ENCODE peak calls at places on chromosomes 1 and 21, in eight cellular contexts. G, W, A, T, V, F, Q and U are unnamed samples.

GRCh38 chr1:82225407-82226197 is 424.9 kb downstream of the ADGRL2 start:
- DNase-seq in F (peak), A (peak), V (peak), Q (no peak), G (no peak), W (no peak), T (peak), U (no peak)

GRCh38 chr1:91397605-91398004 is 7.0 kb downstream of the HFM1 start:
- DNase-seq in W (no peak), Q (no peak), F (no peak), G (no peak), V (no peak), A (no peak), T (peak), U (no peak)

GRCh38 chr1:93607814-93608187 is 73.8 kb downstream of the BCAR3 start:
- DNase-seq in F (peak), Q (no peak), T (peak), A (peak), V (no peak), G (no peak), W (no peak), U (no peak)

GRCh38 chr1:155018617-155019348 is 14.8 kb downstream of the DCST2 start:
- DNase-seq in W (no peak), F (no peak), V (peak), A (peak), Q (no peak), T (no peak), G (no peak), U (no peak)

GRCh38 chr1:178944729-178945128 is 73.9 kb upstream of the ANGPTL1 start:
- DNase-seq in W (no peak), A (no peak), T (no peak), F (no peak), V (no peak), G (no peak), Q (no peak), U (no peak)

GRCh38 chr21:46307625-46308024 is 16.0 kb downstream of the C21orf58 start:
- DNase-seq in V (no peak), G (peak), Q (no peak), T (peak), F (peak), W (no peak), A (peak), U (no peak)

GRCh38 chr1:22329171-22329540 is 122.5 kb upstream of the ZBTB40 start:
- DNase-seq in A (no peak), F (no peak), W (no peak), G (no peak), V (no peak), Q (no peak), T (no peak), U (no peak)

GRCh38 chr21:34073749-34074282 is 438 bp downstream of the MRPS6 start:
- DNase-seq in V (no peak), Q (peak), F (no peak), W (peak), T (no peak), A (peak), G (no peak), U (no peak)

GRCh38 chr1:119711804-119712341 is at the start of gene PHGDH:
- DNase-seq in W (peak), V (peak), Q (peak), F (peak), T (peak), G (peak), A (peak), U (peak)

GRCh38 chr1:178501705-178502329 is 5.1 kb upstream of the CLEC20A start:
- DNase-seq in V (peak), W (peak), A (peak), F (peak), T (peak), Q (peak), G (no peak), U (peak)

GRCh38 chr1:26477446-26478152 is 5.4 kb downstream of the HMGN2 start:
- DNase-seq in G (no peak), V (no peak), F (no peak), T (no peak), A (peak), W (peak), Q (no peak), U (no peak)

GRCh38 chr1:24600551-24600950 is 42.6 kb upstream of the SRRM1 start:
- DNase-seq in A (no peak), V (no peak), T (no peak), Q (no peak), F (no peak), W (no peak), G (no peak), U (no peak)

GRCh38 chr1:145708063-145708462 is 895 bp upstream of the PDZK1 start:
- DNase-seq in Q (no peak), G (no peak), V (peak), W (no peak), F (no peak), T (no peak), A (no peak), U (no peak)

GRCh38 chr1:235649722-235650163 is at the start of gene GNG4:
- DNase-seq in T (no peak), G (no peak), A (no peak), W (no peak), V (no peak), Q (peak), F (no peak), U (no peak)

GRCh38 chr1:61569212-61569621 is 155.7 kb downstream of the TM2D1 start:
- DNase-seq in F (no peak), T (no peak), G (no peak), V (no peak), A (no peak), Q (no peak), W (no peak), U (no peak)

GRCh38 chr21:38925923-38926322 is 120.2 kb downstream of the ETS2 start:
- DNase-seq in W (no peak), V (peak), A (peak), Q (no peak), G (peak), T (peak), F (peak), U (no peak)

GRCh38 chr21:31284797-31285397 is 59.2 kb downstream of the TIAM1 start:
- DNase-seq in T (peak), A (peak), V (peak), F (peak), Q (no peak), W (no peak), G (no peak), U (no peak)

GRCh38 chr1:91913018-91913417 is 27.1 kb upstream of the TGFBR3 start:
- DNase-seq in G (no peak), F (peak), A (peak), T (no peak), Q (no peak), V (no peak), W (no peak), U (no peak)

GRCh38 chr21:41932191-41932575 is 21.6 kb downstream of the C2CD2 start:
- DNase-seq in A (peak), F (peak), G (peak), Q (no peak), V (peak), T (peak), W (no peak), U (no peak)

GRCh38 chr1:219917851-219918466 is 10.4 kb downstream of the SLC30A10 start:
- DNase-seq in V (peak), W (no peak), A (peak), Q (no peak), G (no peak), F (peak), T (peak), U (no peak)

GRCh38 chr1:21596179-21596578 is 73.0 kb downstream of the RAP1GAP start:
- DNase-seq in F (no peak), W (no peak), T (no peak), A (no peak), G (no peak), Q (no peak), V (no peak), U (no peak)

GRCh38 chr1:159580340-159580739 is 7.3 kb upstream of the APCS start:
- DNase-seq in G (no peak), Q (no peak), F (no peak), W (no peak), T (no peak), V (no peak), A (no peak), U (no peak)

GRCh38 chr1:212769372-212770167 is 22.0 kb downstream of the NSL1 start:
- DNase-seq in W (no peak), F (no peak), V (peak), T (peak), Q (no peak), G (no peak), A (no peak), U (no peak)

GRCh38 chr1:203216274-203217138 is 13.0 kb downstream of the CHIT1 start:
- DNase-seq in F (peak), A (peak), Q (peak), V (peak), G (no peak), T (peak), W (peak), U (peak)

GRCh38 chr1:230163205-230163604 is 96.2 kb downstream of the GALNT2 start:
- DNase-seq in G (peak), T (peak), Q (no peak), W (no peak), V (peak), A (peak), F (peak), U (no peak)

GRCh38 chr1:234882898-234883297 is 245.7 kb downstream of the TOMM20 start:
- DNase-seq in F (no peak), Q (no peak), T (no peak), A (no peak), V (no peak), G (no peak), W (no peak), U (no peak)

DNA sequence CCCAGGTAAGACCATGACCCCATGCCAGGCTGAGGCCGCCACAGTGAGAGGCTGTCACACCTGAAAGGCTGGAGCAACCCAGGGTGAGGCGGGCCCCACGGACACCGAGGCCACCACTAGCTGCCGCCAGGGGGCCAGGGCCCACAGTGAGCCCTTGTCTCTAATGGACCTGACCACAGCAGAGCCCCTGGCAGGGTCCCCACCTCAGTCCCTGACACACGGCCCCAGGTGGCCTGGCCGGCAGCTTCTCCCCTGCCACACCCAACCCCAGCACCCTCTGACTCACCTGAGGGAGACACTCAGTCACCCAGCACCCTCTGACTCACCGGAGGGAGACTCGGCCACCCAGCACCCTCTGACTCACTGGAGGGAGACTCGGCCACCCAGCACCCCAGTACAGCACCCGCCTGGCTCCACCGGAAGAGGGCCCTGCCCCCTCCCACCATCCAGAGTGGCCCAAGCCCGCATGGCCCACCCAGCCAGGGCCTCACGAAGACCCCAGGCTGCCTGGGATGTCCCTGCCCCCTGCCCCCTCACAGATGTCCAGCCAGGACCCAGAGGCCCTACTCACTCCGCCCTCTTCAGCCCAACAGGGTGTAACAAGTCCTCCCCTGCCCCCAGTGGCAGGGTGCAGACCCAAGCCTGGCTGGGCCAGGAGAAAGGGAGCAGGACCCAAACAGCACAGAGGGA is 4.4 kb downstream of the DVL1 start:
- DNase-seq in Q (peak), T (peak), A (peak), W (no peak), F (peak), V (peak), G (no peak), U (no peak)
- H3K4me3 ChIP-seq in Q (no peak), T (no peak), A (no peak), W (no peak), F (no peak), V (no peak), G (no peak), U (no peak)

GRCh38 chr1:65490231-65491009 is 70.0 kb downstream of the LEPR start:
- DNase-seq in F (no peak), W (no peak), V (no peak), T (no peak), A (no peak), Q (no peak), G (no peak), U (no peak)
- TF ChIP-seq CTCF in F (no peak), W (no peak), V (no peak), T (no peak), A (no peak), Q (no peak), G (no peak), U (no peak)

GRCh38 chr1:84698718-84699117 is 8.5 kb upstream of the SSX2IP start:
- DNase-seq in T (peak), G (peak), A (peak), Q (no peak), W (no peak), F (peak), V (peak), U (no peak)
- H3K4me3 ChIP-seq in T (no peak), G (no peak), A (no peak), Q (no peak), W (no peak), F (no peak), V (no peak), U (no peak)

GRCh38 chr1:169929210-169929526 is 35.5 kb upstream of the SCYL3 start:
- DNase-seq in G (no peak), F (no peak), A (no peak), W (no peak), T (no peak), Q (no peak), V (no peak), U (no peak)
- TF ChIP-seq CTCF in G (no peak), F (no peak), A (no peak), W (no peak), T (no peak), Q (no peak), V (no peak), U (no peak)

GRCh38 chr1:160623860-160624259 is 23.0 kb downstream of the SLAMF1 start:
- DNase-seq in V (no peak), T (no peak), A (no peak), W (no peak), F (no peak), G (no peak), Q (no peak), U (no peak)
- H3K4me3 ChIP-seq in V (no peak), T (no peak), A (no peak), W (peak), F (no peak), G (no peak), Q (no peak), U (no peak)

DNA sequence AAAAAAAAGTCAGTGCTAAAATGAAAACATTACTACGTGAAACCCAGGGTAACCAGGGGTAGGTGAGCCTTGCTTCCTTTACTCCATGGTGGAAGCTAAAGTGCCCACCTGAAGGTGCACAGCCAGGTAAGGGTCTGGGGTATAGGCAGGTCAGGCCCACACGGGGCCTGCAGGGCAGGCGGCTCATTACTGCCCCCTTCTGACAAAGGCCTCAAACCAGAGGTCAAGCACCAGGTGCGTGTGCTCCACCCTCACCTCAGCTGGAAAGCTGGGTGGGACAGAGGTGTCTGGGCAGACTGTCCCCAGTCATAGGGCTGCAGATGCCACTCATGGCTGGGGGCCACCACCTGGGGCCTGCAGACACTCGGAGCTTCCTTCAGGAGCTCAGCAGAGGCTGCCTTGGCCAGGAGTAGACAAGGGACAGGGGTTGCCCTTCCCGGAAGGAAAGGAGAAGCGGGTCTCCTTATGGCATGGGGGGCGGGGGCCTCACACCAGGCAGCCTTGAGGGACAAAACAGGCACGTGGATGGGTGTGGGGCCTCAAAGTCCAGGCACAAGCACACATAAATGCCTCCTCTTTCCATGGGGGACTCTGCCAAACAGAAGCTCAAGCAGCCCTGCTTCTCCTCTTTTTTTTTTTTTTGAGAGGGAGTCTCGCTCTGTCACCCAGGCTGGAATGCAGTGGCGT is 36.2 kb downstream of the ACOT7 start:
- DNase-seq in A (no peak), T (no peak), V (no peak), Q (no peak), W (peak), F (no peak), G (no peak), U (no peak)
- TF ChIP-seq CTCF in A (no peak), T (peak), V (no peak), Q (peak), W (peak), F (peak), G (peak), U (peak)

GRCh38 chr1:115098979-115099692 is 9.8 kb upstream of the TSPAN2 start:
- DNase-seq in T (peak), A (peak), W (peak), G (no peak), F (peak), Q (no peak), V (peak), U (peak)

DNA sequence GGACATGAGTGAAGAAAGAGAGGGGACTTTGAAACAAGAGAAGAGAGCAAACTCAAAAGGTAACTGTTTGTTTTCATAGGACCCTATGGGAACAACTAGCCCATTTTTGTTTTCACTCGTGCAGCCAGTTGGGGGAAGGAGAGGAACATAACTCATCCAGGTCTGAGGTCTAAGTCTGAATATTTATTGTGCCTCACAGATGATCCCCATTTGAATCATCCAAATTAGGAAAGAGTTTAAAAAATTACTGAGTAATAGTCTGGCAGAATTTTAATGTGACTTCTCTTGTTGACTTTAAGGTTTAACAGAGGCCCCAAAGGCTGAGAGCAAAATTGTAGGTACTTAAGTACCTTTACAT is 10.4 kb upstream of the TSPAN2 start:
- DNase-seq in T (no peak), W (no peak), G (no peak), V (no peak), F (no peak), Q (no peak), A (peak), U (no peak)
- H3K4me3 ChIP-seq in T (no peak), W (peak), G (no peak), V (no peak), F (no peak), Q (no peak), A (no peak), U (peak)

GRCh38 chr1:60281360-60281932 is 207.9 kb upstream of the C1orf87 start:
- DNase-seq in G (no peak), W (peak), F (peak), T (peak), A (peak), Q (peak), V (peak), U (peak)
- TF ChIP-seq CTCF in G (peak), W (peak), F (peak), T (peak), A (peak), Q (peak), V (peak), U (peak)

GRCh38 chr1:199931666-199932377 is 95.7 kb upstream of the NR5A2 start:
- DNase-seq in F (no peak), Q (no peak), W (peak), A (peak), T (no peak), G (no peak), V (peak), U (no peak)
- H3K4me3 ChIP-seq in F (no peak), Q (peak), W (no peak), A (no peak), T (no peak), G (no peak), V (peak), U (no peak)

DNA sequence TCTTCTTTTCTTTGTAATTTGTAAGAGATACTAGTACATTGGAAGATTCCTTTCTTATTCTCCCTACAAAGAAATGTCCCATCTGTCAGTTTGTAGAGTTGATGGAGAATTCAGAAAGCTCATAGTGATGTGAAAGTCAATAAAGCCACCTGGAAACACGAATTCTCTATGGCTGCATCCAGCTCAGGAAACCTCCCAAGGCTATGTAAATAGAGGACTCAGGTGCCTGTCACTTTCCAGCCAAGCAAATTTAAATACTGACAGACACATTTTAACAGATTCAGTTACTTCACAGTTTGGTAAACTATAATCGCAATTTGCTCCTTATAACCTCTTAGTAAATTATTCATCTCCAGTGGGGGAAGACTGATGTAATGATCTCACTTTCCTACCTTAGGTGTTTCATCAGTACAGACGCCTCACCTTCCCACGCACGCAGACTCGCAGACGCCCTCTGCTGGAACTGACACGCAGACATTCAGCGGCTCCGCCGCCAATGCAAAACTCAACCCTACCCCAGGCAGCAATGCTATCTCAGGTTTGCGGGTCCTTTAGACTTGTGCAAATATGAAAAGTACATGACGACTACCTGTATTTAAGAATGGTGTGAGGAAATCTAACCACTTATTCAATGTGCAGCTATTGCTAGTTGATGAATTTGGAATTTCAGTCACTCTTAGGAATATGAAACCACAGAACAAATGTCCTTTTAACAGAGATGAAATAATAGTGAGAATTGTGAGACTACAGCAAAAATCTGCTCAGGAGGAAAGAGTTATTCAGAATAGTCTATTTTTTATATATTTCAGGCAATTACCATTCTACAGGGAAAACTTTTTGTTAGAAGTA is 60.6 kb downstream of the PTPRC start:
- DNase-seq in G (no peak), V (peak), F (peak), Q (peak), T (peak), W (no peak), A (peak), U (no peak)
- TF ChIP-seq CTCF in G (peak), V (peak), F (peak), Q (peak), T (peak), W (peak), A (peak), U (peak)